ENCODE peak calls at places on chromosomes 13 and 19, in eight cellular contexts. C is aorta, V is A549, B is tibial artery, O is choroid plexus epithelial cell, T is fibroblast of lung, Z is mucosa of descending colon, G is pancreas. Y is an unnamed sample.

GRCh38 chr19:19997656-19998268 is 41.5 kb downstream of the ZNF682 start:
- DNase-seq in G (peak), T (no peak), V (no peak), O (no peak), Z (no peak), C (no peak), B (no peak), Y (no peak)

GRCh38 chr19:35084078-35084762 is 31.4 kb upstream of the FXYD3 start:
- DNase-seq in V (no peak), B (no peak), T (no peak), C (no peak), Z (no peak), G (no peak), O (no peak), Y (no peak)

GRCh38 chr13:107216046-107216715 is 648.2 kb upstream of the ARGLU1 start:
- DNase-seq in O (no peak), G (no peak), C (no peak), B (no peak), V (no peak), Z (no peak), T (no peak), Y (no peak)

GRCh38 chr19:43618921-43619261 is 538 bp downstream of the ZNF428 start:
- DNase-seq in Z (no peak), V (peak), O (no peak), C (no peak), B (no peak), T (no peak), G (peak), Y (peak)

GRCh38 chr19:28563964-28564914 is 648.7 kb downstream of the UQCRFS1 start:
- DNase-seq in C (no peak), O (no peak), G (no peak), V (no peak), T (no peak), B (no peak), Z (no peak), Y (no peak)

GRCh38 chr19:49098795-49099194 is 13.5 kb downstream of the SNRNP70 start:
- DNase-seq in B (no peak), T (no peak), C (no peak), O (no peak), Z (no peak), V (no peak), G (no peak), Y (no peak)

GRCh38 chr13:100394005-100394695 is 194.4 kb downstream of the GGACT start:
- DNase-seq in T (peak), B (no peak), Z (no peak), C (no peak), O (peak), V (peak), G (no peak), Y (peak)

GRCh38 chr13:42272776-42273175 is 824 bp downstream of the AKAP11 start:
- DNase-seq in T (peak), B (no peak), Z (no peak), V (no peak), G (no peak), O (no peak), C (no peak), Y (no peak)

GRCh38 chr19:35369522-35369921 is 1.3 kb upstream of the GPR42 start:
- DNase-seq in G (no peak), V (no peak), B (no peak), T (no peak), O (no peak), Z (no peak), C (no peak), Y (no peak)

GRCh38 chr13:26946675-26947342 is 186.2 kb upstream of the GPR12 start:
- DNase-seq in O (peak), G (no peak), V (peak), T (peak), C (no peak), Z (no peak), B (no peak), Y (peak)

GRCh38 chr13:99376132-99376531 is 68.9 kb upstream of the GPR183 start:
- DNase-seq in B (no peak), G (no peak), T (no peak), V (no peak), O (no peak), Z (peak), C (no peak), Y (no peak)

GRCh38 chr13:22757530-22758120 is 423.2 kb upstream of the SGCG start:
- DNase-seq in V (peak), O (peak), C (no peak), T (peak), Z (no peak), B (no peak), G (no peak), Y (no peak)

GRCh38 chr13:57633141-57633949 is 1.8 kb downstream of the PCDH17 start:
- DNase-seq in O (no peak), C (peak), B (peak), T (peak), G (peak), V (no peak), Z (peak), Y (no peak)

GRCh38 chr19:12485571-12485970 is 955 bp upstream of the ZNF709 start:
- DNase-seq in V (no peak), T (no peak), G (no peak), C (no peak), Z (no peak), O (no peak), B (no peak), Y (no peak)

GRCh38 chr19:21848706-21849105 is 12.7 kb upstream of the ZNF43 start:
- DNase-seq in B (no peak), C (no peak), T (peak), Z (no peak), O (peak), V (peak), G (no peak), Y (peak)

GRCh38 chr19:14449321-14449720 is 16.2 kb downstream of the PKN1 start:
- DNase-seq in Z (no peak), O (no peak), B (no peak), T (no peak), G (no peak), V (no peak), C (no peak), Y (no peak)

GRCh38 chr19:17737690-17738153 is 13.6 kb upstream of the FCHO1 start:
- DNase-seq in C (no peak), T (peak), Z (no peak), O (peak), B (no peak), V (no peak), G (no peak), Y (no peak)

GRCh38 chr13:23656637-23657036 is 86.4 kb downstream of the TNFRSF19 start:
- DNase-seq in O (peak), G (no peak), Z (no peak), C (no peak), B (no peak), T (peak), V (no peak), Y (no peak)

GRCh38 chr19:18500376-18500775 is 21.5 kb downstream of the ELL start:
- DNase-seq in C (no peak), T (no peak), O (no peak), G (no peak), B (no peak), V (no peak), Z (no peak), Y (no peak)

GRCh38 chr19:5014941-5015340 is 46.0 kb downstream of the KDM4B start:
- DNase-seq in G (no peak), O (no peak), B (no peak), C (peak), V (no peak), Z (no peak), T (no peak), Y (no peak)

GRCh38 chr13:67049744-67050143 is 180.4 kb downstream of the PCDH9 start:
- DNase-seq in C (no peak), V (no peak), G (no peak), Z (no peak), O (no peak), B (no peak), T (no peak), Y (no peak)

GRCh38 chr19:18634612-18635290 is 2.1 kb upstream of the KLHL26 start:
- DNase-seq in Z (no peak), B (no peak), T (peak), O (peak), V (no peak), C (no peak), G (peak), Y (no peak)

GRCh38 chr13:112905619-112905989 is 63.4 kb upstream of the MCF2L start:
- DNase-seq in G (no peak), O (no peak), Z (no peak), V (no peak), C (no peak), T (no peak), B (no peak), Y (no peak)

GRCh38 chr19:7963566-7963965 is 20.1 kb upstream of the TIMM44 start:
- DNase-seq in Z (no peak), V (no peak), C (no peak), B (no peak), T (no peak), O (no peak), G (peak), Y (no peak)

GRCh38 chr13:26950968-26951367 is 190.4 kb upstream of the GPR12 start:
- DNase-seq in V (no peak), C (no peak), O (no peak), Z (no peak), T (no peak), B (no peak), G (peak), Y (no peak)

GRCh38 chr13:75685239-75685697 is 49.1 kb downstream of the LMO7 start:
- DNase-seq in C (no peak), B (no peak), T (peak), Z (no peak), V (peak), O (peak), G (no peak), Y (no peak)

GRCh38 chr19:30046522-30046921 is 104.5 kb downstream of the URI1 start:
- DNase-seq in B (no peak), T (no peak), C (no peak), O (peak), Z (no peak), G (no peak), V (peak), Y (peak)

GRCh38 chr13:37608750-37609339 is 10.3 kb upstream of the POSTN start:
- DNase-seq in B (no peak), T (no peak), C (no peak), G (no peak), O (peak), V (no peak), Z (no peak), Y (no peak)

GRCh38 chr13:26679411-26679810 is 81.2 kb downstream of the GPR12 start:
- DNase-seq in Z (no peak), C (no peak), O (peak), V (no peak), T (peak), B (no peak), G (no peak), Y (no peak)

GRCh38 chr13:26759907-26760834 is at the start of gene GPR12:
- DNase-seq in T (peak), C (peak), Z (no peak), O (peak), G (peak), B (no peak), V (no peak), Y (no peak)

GRCh38 chr19:16161848-16162247 is 11.5 kb downstream of the CIB3 start:
- DNase-seq in T (peak), Z (no peak), G (no peak), V (peak), B (no peak), O (peak), C (no peak), Y (peak)

GRCh38 chr13:41061914-41062837 is 867 bp downstream of the WBP4 start:
- DNase-seq in Z (no peak), T (peak), O (peak), G (no peak), C (no peak), V (no peak), B (no peak), Y (no peak)

GRCh38 chr13:39263033-39263432 is 224.8 kb downstream of the NHLRC3 start:
- DNase-seq in C (no peak), G (no peak), T (peak), B (no peak), Z (no peak), O (peak), V (peak), Y (no peak)

GRCh38 chr19:13095934-13096890 is 6.4 kb downstream of the LYL1 start:
- DNase-seq in O (no peak), T (no peak), V (peak), G (peak), C (no peak), B (no peak), Z (no peak), Y (no peak)

GRCh38 chr19:42078058-42078457 is 2.1 kb downstream of the ZNF574 start:
- DNase-seq in T (no peak), C (no peak), G (no peak), Z (no peak), V (no peak), B (no peak), O (no peak), Y (no peak)
- H3K4me3 ChIP-seq in T (peak), C (no peak), G (no peak), Z (no peak), V (no peak), B (no peak), O (no peak), Y (no peak)

GRCh38 chr13:101417043-101417406 is 717 bp upstream of the NALCN start:
- DNase-seq in V (peak), Z (no peak), C (no peak), B (no peak), O (peak), T (peak), G (no peak), Y (no peak)
- H3K4me3 ChIP-seq in V (peak), Z (no peak), C (peak), B (peak), O (peak), T (peak), G (peak), Y (peak)

GRCh38 chr19:52585101-52585500 is 15.0 kb downstream of the ZNF701 start:
- DNase-seq in V (no peak), Z (no peak), C (no peak), T (peak), O (peak), G (no peak), B (no peak), Y (no peak)
- H3K4me3 ChIP-seq in V (no peak), Z (no peak), C (peak), T (peak), O (peak), G (no peak), B (no peak), Y (no peak)

GRCh38 chr19:1884291-1884718 is 991 bp downstream of the ABHD17A start:
- DNase-seq in T (no peak), C (no peak), O (no peak), Z (no peak), G (no peak), V (no peak), B (no peak), Y (no peak)

GRCh38 chr19:1884719-1885334 is 469 bp downstream of the ABHD17A start:
- DNase-seq in Z (no peak), O (no peak), T (no peak), V (no peak), G (peak), B (peak), C (no peak), Y (no peak)

GRCh38 chr19:1883784-1884183 is 1.5 kb downstream of the ABHD17A start:
- DNase-seq in O (no peak), T (no peak), Z (no peak), V (no peak), B (no peak), G (no peak), C (no peak), Y (no peak)

GRCh38 chr19:1882089-1882785 is 3.1 kb downstream of the ABHD17A start:
- DNase-seq in G (no peak), O (no peak), C (no peak), Z (no peak), V (no peak), T (no peak), B (no peak), Y (no peak)

GRCh38 chr19:1882786-1883692 is 2.3 kb downstream of the ABHD17A start:
- DNase-seq in T (no peak), B (no peak), G (no peak), C (no peak), V (no peak), O (no peak), Z (no peak), Y (no peak)
- H3K4me3 ChIP-seq in T (peak), B (no peak), G (peak), C (no peak), V (no peak), O (peak), Z (no peak), Y (no peak)

GRCh38 chr19:39248806-39249205 is at the start of gene IFNL4:
- DNase-seq in B (no peak), T (no peak), V (no peak), C (no peak), Z (no peak), G (no peak), O (no peak), Y (no peak)
- H3K4me3 ChIP-seq in B (no peak), T (no peak), V (no peak), C (no peak), Z (no peak), G (peak), O (no peak), Y (no peak)

Y was measured in Panc1.